ENCODE peak calls at places on chromosomes 7 and 10, in five cellular contexts. One of them, this sample, is unnamed.

GRCh38 chr7:158472631-158473030 is 115.0 kb downstream of the PTPRN2 start:
- DNase-seq in naive B cell: no peak
- DNase-seq in activated CD8-positive, alpha-beta memory T cell treated with anti-CD3 and anti-CD28 coated beads for 1 hour: no peak
- DNase-seq in fibroblast of pulmonary artery: no peak
- DNase-seq in HFFc6: no peak
- DNase-seq in this sample: no peak

GRCh38 chr10:36280396-36280795 is 638.3 kb upstream of the FZD8 start:
- DNase-seq in naive B cell: no peak
- DNase-seq in activated CD8-positive, alpha-beta memory T cell treated with anti-CD3 and anti-CD28 coated beads for 1 hour: no peak
- DNase-seq in fibroblast of pulmonary artery: peak
- DNase-seq in HFFc6: no peak
- DNase-seq in this sample: peak

GRCh38 chr7:7157177-7157886 is 25.0 kb upstream of the C1GALT1 start:
- DNase-seq in naive B cell: peak
- DNase-seq in activated CD8-positive, alpha-beta memory T cell treated with anti-CD3 and anti-CD28 coated beads for 1 hour: peak
- DNase-seq in fibroblast of pulmonary artery: peak
- DNase-seq in HFFc6: peak
- DNase-seq in this sample: peak

GRCh38 chr7:53984776-53985175 is 557.4 kb upstream of the VSTM2A start:
- DNase-seq in naive B cell: no peak
- DNase-seq in activated CD8-positive, alpha-beta memory T cell treated with anti-CD3 and anti-CD28 coated beads for 1 hour: no peak
- DNase-seq in fibroblast of pulmonary artery: no peak
- DNase-seq in HFFc6: no peak
- DNase-seq in this sample: no peak

GRCh38 chr10:131093346-131093745 is 218.2 kb downstream of the TCERG1L start:
- DNase-seq in naive B cell: no peak
- DNase-seq in activated CD8-positive, alpha-beta memory T cell treated with anti-CD3 and anti-CD28 coated beads for 1 hour: no peak
- DNase-seq in fibroblast of pulmonary artery: no peak
- DNase-seq in HFFc6: no peak
- DNase-seq in this sample: no peak

GRCh38 chr10:98295401-98295811 is 27.4 kb upstream of the LOXL4 start:
- DNase-seq in naive B cell: no peak
- DNase-seq in activated CD8-positive, alpha-beta memory T cell treated with anti-CD3 and anti-CD28 coated beads for 1 hour: no peak
- DNase-seq in fibroblast of pulmonary artery: no peak
- DNase-seq in HFFc6: no peak
- DNase-seq in this sample: no peak

GRCh38 chr10:130772676-130773075 is 538.8 kb downstream of the TCERG1L start:
- DNase-seq in naive B cell: no peak
- DNase-seq in activated CD8-positive, alpha-beta memory T cell treated with anti-CD3 and anti-CD28 coated beads for 1 hour: no peak
- DNase-seq in fibroblast of pulmonary artery: no peak
- DNase-seq in HFFc6: no peak
- DNase-seq in this sample: no peak

GRCh38 chr7:151124899-151125399 is 38.7 kb downstream of the AGAP3 start:
- DNase-seq in naive B cell: no peak
- DNase-seq in activated CD8-positive, alpha-beta memory T cell treated with anti-CD3 and anti-CD28 coated beads for 1 hour: no peak
- DNase-seq in fibroblast of pulmonary artery: no peak
- DNase-seq in HFFc6: no peak
- DNase-seq in this sample: no peak

GRCh38 chr7:38858281-38858884 is 50.6 kb downstream of the VPS41 start:
- DNase-seq in naive B cell: no peak
- DNase-seq in activated CD8-positive, alpha-beta memory T cell treated with anti-CD3 and anti-CD28 coated beads for 1 hour: no peak
- DNase-seq in fibroblast of pulmonary artery: peak
- DNase-seq in HFFc6: peak
- DNase-seq in this sample: peak

GRCh38 chr7:75617634-75618234 is 121.0 kb downstream of the HIP1 start:
- DNase-seq in naive B cell: peak
- DNase-seq in activated CD8-positive, alpha-beta memory T cell treated with anti-CD3 and anti-CD28 coated beads for 1 hour: no peak
- DNase-seq in fibroblast of pulmonary artery: peak
- DNase-seq in HFFc6: no peak
- DNase-seq in this sample: no peak

GRCh38 chr7:100719523-100720319 is 547 bp upstream of the EPO start:
- DNase-seq in naive B cell: no peak
- DNase-seq in activated CD8-positive, alpha-beta memory T cell treated with anti-CD3 and anti-CD28 coated beads for 1 hour: no peak
- DNase-seq in fibroblast of pulmonary artery: peak
- DNase-seq in HFFc6: peak
- DNase-seq in this sample: peak

GRCh38 chr7:116169060-116169459 is 41.3 kb upstream of the TES start:
- DNase-seq in naive B cell: no peak
- DNase-seq in activated CD8-positive, alpha-beta memory T cell treated with anti-CD3 and anti-CD28 coated beads for 1 hour: no peak
- DNase-seq in fibroblast of pulmonary artery: peak
- DNase-seq in HFFc6: peak
- DNase-seq in this sample: peak

GRCh38 chr10:98173258-98173657 is 38.8 kb downstream of the R3HCC1L start:
- DNase-seq in naive B cell: no peak
- DNase-seq in activated CD8-positive, alpha-beta memory T cell treated with anti-CD3 and anti-CD28 coated beads for 1 hour: no peak
- DNase-seq in fibroblast of pulmonary artery: no peak
- DNase-seq in HFFc6: no peak
- DNase-seq in this sample: no peak

GRCh38 chr7:77457779-77458178 is 41.6 kb upstream of the GSAP start:
- DNase-seq in naive B cell: no peak
- DNase-seq in activated CD8-positive, alpha-beta memory T cell treated with anti-CD3 and anti-CD28 coated beads for 1 hour: no peak
- DNase-seq in fibroblast of pulmonary artery: no peak
- DNase-seq in HFFc6: no peak
- DNase-seq in this sample: no peak

GRCh38 chr10:116271593-116272496 is 1.2 kb downstream of the GFRA1 start:
- DNase-seq in naive B cell: no peak
- DNase-seq in activated CD8-positive, alpha-beta memory T cell treated with anti-CD3 and anti-CD28 coated beads for 1 hour: no peak
- DNase-seq in fibroblast of pulmonary artery: no peak
- DNase-seq in HFFc6: no peak
- DNase-seq in this sample: no peak

GRCh38 chr10:49288341-49289065 is 10.5 kb upstream of the C10orf71 start:
- DNase-seq in naive B cell: no peak
- DNase-seq in activated CD8-positive, alpha-beta memory T cell treated with anti-CD3 and anti-CD28 coated beads for 1 hour: no peak
- DNase-seq in fibroblast of pulmonary artery: no peak
- DNase-seq in HFFc6: no peak
- DNase-seq in this sample: no peak

GRCh38 chr7:81447351-81447952 is 322.4 kb downstream of the HGF start:
- DNase-seq in naive B cell: no peak
- DNase-seq in activated CD8-positive, alpha-beta memory T cell treated with anti-CD3 and anti-CD28 coated beads for 1 hour: no peak
- DNase-seq in fibroblast of pulmonary artery: peak
- DNase-seq in HFFc6: peak
- DNase-seq in this sample: peak

GRCh38 chr10:62183442-62183841 is 85.2 kb downstream of the RTKN2 start:
- DNase-seq in naive B cell: no peak
- DNase-seq in activated CD8-positive, alpha-beta memory T cell treated with anti-CD3 and anti-CD28 coated beads for 1 hour: peak
- DNase-seq in fibroblast of pulmonary artery: no peak
- DNase-seq in HFFc6: no peak
- DNase-seq in this sample: peak

GRCh38 chr10:24272374-24272773 is 63.4 kb downstream of the KIAA1217 start:
- DNase-seq in naive B cell: no peak
- DNase-seq in activated CD8-positive, alpha-beta memory T cell treated with anti-CD3 and anti-CD28 coated beads for 1 hour: no peak
- DNase-seq in fibroblast of pulmonary artery: no peak
- DNase-seq in HFFc6: no peak
- DNase-seq in this sample: peak

GRCh38 chr10:74743401-74743800 is 83.0 kb upstream of the KAT6B start:
- DNase-seq in naive B cell: no peak
- DNase-seq in activated CD8-positive, alpha-beta memory T cell treated with anti-CD3 and anti-CD28 coated beads for 1 hour: no peak
- DNase-seq in fibroblast of pulmonary artery: no peak
- DNase-seq in HFFc6: no peak
- DNase-seq in this sample: no peak

GRCh38 chr10:104548090-104548489 is 93.0 kb upstream of the SORCS3 start:
- DNase-seq in naive B cell: no peak
- DNase-seq in activated CD8-positive, alpha-beta memory T cell treated with anti-CD3 and anti-CD28 coated beads for 1 hour: no peak
- DNase-seq in fibroblast of pulmonary artery: peak
- DNase-seq in HFFc6: no peak
- DNase-seq in this sample: peak

GRCh38 chr10:114326794-114327193 is 77.5 kb downstream of the AFAP1L2 start:
- DNase-seq in naive B cell: no peak
- DNase-seq in activated CD8-positive, alpha-beta memory T cell treated with anti-CD3 and anti-CD28 coated beads for 1 hour: no peak
- DNase-seq in fibroblast of pulmonary artery: no peak
- DNase-seq in HFFc6: no peak
- DNase-seq in this sample: no peak